ENCODE peak calls at places on chromosomes 5 and 9, in nine cellular contexts. T, A, O, Z, R, P, S, D and C are unnamed samples.

GRCh38 chr9:130117816-130118632 is 54.2 kb upstream of the NCS1 start:
- DNase-seq in T (no peak), D (no peak), Z (peak), S (no peak), R (peak), O (no peak), A (no peak), P (no peak), C (no peak)

GRCh38 chr9:19271081-19271480 is 40.6 kb downstream of the DENND4C start:
- DNase-seq in O (no peak), A (no peak), S (no peak), R (no peak), Z (peak), T (no peak), D (no peak), P (no peak), C (no peak)

GRCh38 chr5:153463806-153464205 is 26.7 kb upstream of the GRIA1 start:
- DNase-seq in T (no peak), O (no peak), A (no peak), Z (no peak), S (no peak), R (no peak), D (peak), P (no peak), C (no peak)

GRCh38 chr9:125153712-125154367 is 10.5 kb upstream of the SCAI start:
- DNase-seq in S (no peak), A (no peak), R (no peak), T (no peak), D (no peak), P (no peak), Z (no peak), O (no peak), C (no peak)

GRCh38 chr5:133870661-133871060 is 97.8 kb downstream of the C5orf15 start:
- DNase-seq in Z (peak), D (peak), T (no peak), R (no peak), A (peak), S (no peak), O (no peak), P (no peak), C (no peak)

GRCh38 chr5:179679014-179679674 is 1.7 kb downstream of the CBY3 start:
- DNase-seq in P (peak), R (peak), T (peak), S (peak), D (no peak), Z (peak), O (no peak), A (peak), C (peak)

GRCh38 chr9:112135706-112136105 is 39.4 kb downstream of the SUSD1 start:
- DNase-seq in D (no peak), T (peak), Z (peak), P (no peak), R (no peak), S (no peak), A (no peak), O (no peak), C (no peak)

GRCh38 chr5:88671808-88672499 is 211.0 kb downstream of the MEF2C start:
- DNase-seq in D (no peak), S (no peak), T (no peak), A (no peak), Z (no peak), P (no peak), R (no peak), O (no peak), C (no peak)

GRCh38 chr5:75677607-75678006 is 39.6 kb downstream of the POC5 start:
- DNase-seq in O (no peak), R (no peak), S (no peak), P (no peak), A (no peak), D (no peak), Z (peak), T (no peak), C (no peak)

GRCh38 chr5:31845351-31845750 is 206.4 kb downstream of the PDZD2 start:
- DNase-seq in S (no peak), D (no peak), T (no peak), R (no peak), O (no peak), P (no peak), A (no peak), Z (peak), C (no peak)

GRCh38 chr9:130459941-130460340 is 15.2 kb downstream of the ASS1 start:
- DNase-seq in S (no peak), O (no peak), D (no peak), A (no peak), R (no peak), Z (no peak), T (no peak), P (no peak), C (no peak)

GRCh38 chr5:133285583-133286021 is 233.8 kb downstream of the HSPA4 start:
- DNase-seq in Z (peak), D (peak), S (peak), R (no peak), A (peak), T (peak), P (no peak), O (peak), C (no peak)

GRCh38 chr5:179862296-179862695 is 3.7 kb upstream of the MRNIP start:
- DNase-seq in S (no peak), P (no peak), Z (no peak), T (no peak), A (no peak), D (no peak), O (no peak), R (no peak), C (no peak)

GRCh38 chr9:79164396-79164795 is 407.4 kb upstream of the TLE4 start:
- DNase-seq in S (no peak), T (no peak), R (no peak), O (no peak), P (no peak), Z (peak), A (peak), D (no peak), C (no peak)

GRCh38 chr5:83530186-83530585 is 58.6 kb downstream of the VCAN start:
- DNase-seq in O (no peak), S (no peak), R (no peak), Z (peak), A (no peak), P (no peak), T (no peak), D (no peak), C (no peak)

GRCh38 chr5:148827723-148828122 is 1.3 kb downstream of the ADRB2 start:
- DNase-seq in A (no peak), T (no peak), Z (no peak), P (no peak), R (no peak), D (no peak), O (no peak), S (no peak), C (no peak)

GRCh38 chr9:107153336-107153735 is 129.7 kb upstream of the RAD23B start:
- DNase-seq in T (no peak), A (no peak), Z (peak), D (no peak), R (no peak), O (no peak), P (no peak), S (no peak), C (no peak)

GRCh38 chr9:123757960-123758359 is 172.0 kb downstream of the DENND1A start:
- DNase-seq in S (no peak), R (no peak), Z (peak), O (no peak), D (no peak), T (no peak), P (no peak), A (no peak), C (no peak)

GRCh38 chr9:36470891-36471290 is 70.8 kb upstream of the RNF38 start:
- DNase-seq in T (peak), R (peak), Z (peak), A (peak), O (no peak), S (no peak), P (no peak), D (peak), C (peak)

GRCh38 chr5:171617268-171617667 is 168.3 kb upstream of the SMIM23 start:
- DNase-seq in R (no peak), P (no peak), O (no peak), A (no peak), T (no peak), S (no peak), Z (no peak), D (no peak), C (no peak)

GRCh38 chr9:4530375-4530774 is 40.1 kb downstream of the SLC1A1 start:
- DNase-seq in R (no peak), O (peak), S (no peak), D (no peak), Z (peak), A (no peak), T (no peak), P (no peak), C (no peak)

GRCh38 chr9:5269249-5269715 is 35.2 kb downstream of the RLN2 start:
- DNase-seq in D (peak), Z (peak), R (no peak), S (no peak), O (no peak), T (no peak), A (no peak), P (no peak), C (no peak)

GRCh38 chr9:37104183-37104889 is 16.0 kb upstream of the ZCCHC7 start:
- DNase-seq in A (no peak), Z (peak), P (no peak), S (no peak), O (no peak), R (no peak), D (peak), T (no peak), C (no peak)

GRCh38 chr5:153699035-153699434 is 208.6 kb downstream of the GRIA1 start:
- DNase-seq in R (no peak), Z (no peak), A (no peak), O (no peak), P (no peak), D (no peak), S (no peak), T (no peak), C (no peak)

GRCh38 chr9:136576269-136576626 is 30.4 kb upstream of the NOTCH1 start:
- DNase-seq in D (no peak), S (peak), A (no peak), T (no peak), R (peak), Z (no peak), O (peak), P (no peak), C (no peak)

GRCh38 chr5:16776611-16777251 is 159.4 kb downstream of the MYO10 start:
- DNase-seq in A (peak), R (no peak), T (no peak), D (no peak), O (no peak), P (no peak), S (no peak), Z (no peak), C (no peak)

GRCh38 chr5:172005708-172006377 is 595 bp downstream of the FBXW11 start:
- DNase-seq in S (peak), R (peak), T (peak), A (peak), Z (peak), D (no peak), O (peak), P (no peak), C (no peak)

GRCh38 chr5:45696206-45696836 is at the start of gene HCN1:
- DNase-seq in D (no peak), O (peak), R (peak), T (peak), S (peak), Z (peak), P (no peak), A (peak), C (peak)

GRCh38 chr9:94726495-94727191 is at the start of gene AOPEP:
- DNase-seq in P (peak), Z (peak), R (peak), D (peak), O (peak), S (peak), T (peak), A (peak), C (peak)

GRCh38 chr5:38323645-38324295 is 65.4 kb downstream of the EGFLAM start:
- DNase-seq in P (no peak), Z (peak), D (no peak), A (no peak), S (no peak), R (no peak), T (no peak), O (no peak), C (peak)

GRCh38 chr5:33690736-33691135 is 201.1 kb downstream of the ADAMTS12 start:
- DNase-seq in Z (peak), R (no peak), P (no peak), D (peak), O (no peak), T (no peak), A (no peak), S (no peak), C (no peak)

GRCh38 chr9:109681301-109681700 is 98.7 kb upstream of the PALM2AKAP2 start:
- DNase-seq in O (no peak), S (no peak), R (no peak), A (no peak), P (no peak), D (no peak), T (no peak), Z (no peak), C (no peak)
- TF ChIP-seq CTCF in O (no peak), S (no peak), R (no peak), A (no peak), P (no peak), D (no peak), T (no peak), Z (no peak), C (no peak)

DNA sequence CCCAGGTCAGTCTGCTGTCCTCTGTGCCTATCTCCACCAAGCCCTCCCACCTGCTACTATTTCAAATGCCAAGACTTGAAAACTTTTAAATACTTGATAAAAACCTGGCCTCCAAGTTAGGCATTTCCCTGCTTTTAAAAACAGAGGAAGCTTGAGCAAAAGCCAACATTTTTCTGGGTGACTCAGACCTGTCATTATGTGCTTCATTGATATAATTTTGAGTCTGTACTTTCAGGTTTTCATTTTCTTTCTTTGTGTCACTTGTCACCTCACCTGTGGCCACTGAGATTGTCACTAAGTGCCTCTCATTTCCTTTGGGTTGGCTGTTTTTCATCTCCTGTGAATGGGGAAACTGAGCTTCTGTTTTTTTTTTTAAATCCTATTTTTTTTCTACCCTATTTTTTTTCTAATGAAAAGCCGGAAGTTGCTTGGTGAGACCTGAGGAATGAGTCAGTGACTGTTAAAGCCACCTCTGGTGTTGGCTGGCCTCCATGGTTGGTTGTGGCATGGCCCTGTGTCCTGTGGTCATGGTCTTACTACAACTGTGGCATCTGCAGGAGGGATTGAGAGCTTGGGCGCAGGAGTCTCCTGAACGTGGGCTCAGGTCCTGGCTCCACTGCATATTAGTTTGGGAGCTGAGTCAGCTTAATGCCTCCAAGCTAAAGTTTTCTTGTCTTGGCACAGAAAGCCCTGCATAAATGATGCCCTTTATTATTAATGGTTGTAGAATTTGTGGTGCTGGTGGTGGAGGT is 56.7 kb downstream of the ARHGAP26 start:
- DNase-seq in T (no peak), O (no peak), Z (peak), S (no peak), R (no peak), A (no peak), D (no peak), P (no peak), C (no peak)
- H3K4me3 ChIP-seq in T (no peak), O (peak), Z (no peak), S (no peak), R (no peak), A (no peak), D (no peak), P (no peak), C (no peak)

GRCh38 chr9:126398403-126399058 is 71.9 kb downstream of the MVB12B start:
- DNase-seq in Z (peak), R (peak), P (no peak), A (peak), T (peak), S (peak), O (peak), D (peak), C (peak)
- H3K27ac ChIP-seq in Z (no peak), R (no peak), P (no peak), A (no peak), T (no peak), S (no peak), O (no peak), D (no peak), C (peak)

GRCh38 chr9:128259156-128259555 is 16.7 kb downstream of the GOLGA2 start:
- DNase-seq in R (no peak), A (no peak), O (no peak), T (no peak), P (no peak), S (no peak), Z (no peak), D (no peak), C (no peak)
- TF ChIP-seq CTCF in R (no peak), A (no peak), O (no peak), T (no peak), P (no peak), S (no peak), Z (no peak), D (no peak), C (no peak)

GRCh38 chr9:14433293-14433818 is 119.4 kb upstream of the NFIB start:
- DNase-seq in R (no peak), D (no peak), A (no peak), P (no peak), O (no peak), Z (peak), S (no peak), T (no peak), C (no peak)
- H3K4me3 ChIP-seq in R (no peak), D (no peak), A (no peak), P (peak), O (no peak), Z (no peak), S (no peak), T (no peak), C (no peak)

GRCh38 chr5:126002222-126002897 is 420.8 kb upstream of the GRAMD2B start:
- DNase-seq in D (peak), O (no peak), A (peak), R (peak), Z (peak), S (peak), P (peak), T (no peak), C (peak)
- H3K27ac ChIP-seq in D (peak), O (no peak), A (no peak), R (peak), Z (peak), S (no peak), P (peak), T (peak), C (no peak)